ENCODE peak calls at places on chromosome 19, in seven cellular contexts. K is HEK293T, C is GM19239, Y is erythroblast, W is dorsolateral prefrontal cortex, H is epithelial cell of esophagus, J is LHCN-M2. A is an unnamed sample.

GRCh38 chr19:19115954-19116353 is 22.3 kb downstream of the TMEM161A start:
- DNase-seq in K (peak), C (peak), Y (no peak), W (no peak), H (no peak), J (no peak), A (no peak)

GRCh38 chr19:43467730-43468129 is 2.3 kb upstream of the LYPD3 start:
- DNase-seq in K (no peak), C (no peak), Y (no peak), W (no peak), H (peak), J (peak), A (no peak)

GRCh38 chr19:35316560-35316959 is 12.4 kb upstream of the CD22 start:
- DNase-seq in K (no peak), C (no peak), Y (no peak), W (no peak), H (no peak), J (no peak), A (no peak)

GRCh38 chr19:36009220-36009619 is 607 bp upstream of the SYNE4 start:
- DNase-seq in K (no peak), C (no peak), Y (peak), W (peak), H (peak), J (peak), A (peak)

GRCh38 chr19:956747-957451 is 27.2 kb upstream of the WDR18 start:
- DNase-seq in K (no peak), C (no peak), Y (no peak), W (no peak), H (peak), J (no peak), A (no peak)

GRCh38 chr19:18796239-18796638 is 5.1 kb upstream of the COMP start:
- DNase-seq in K (no peak), C (no peak), Y (no peak), W (no peak), H (no peak), J (no peak), A (no peak)

GRCh38 chr19:2711175-2711936 is 8.9 kb upstream of the GNG7 start:
- DNase-seq in K (no peak), C (no peak), Y (no peak), W (no peak), H (peak), J (peak), A (no peak)

GRCh38 chr19:42313840-42314755 is 989 bp downstream of the TMEM145 start:
- DNase-seq in K (no peak), C (no peak), Y (no peak), W (no peak), H (no peak), J (no peak), A (no peak)

GRCh38 chr19:39390460-39390758 is 497 bp downstream of the PAF1 start:
- DNase-seq in K (no peak), C (no peak), Y (no peak), W (no peak), H (peak), J (no peak), A (no peak)

GRCh38 chr19:32363175-32363574 is 17.8 kb downstream of the ZNF507 start:
- DNase-seq in K (no peak), C (no peak), Y (no peak), W (no peak), H (peak), J (no peak), A (no peak)

GRCh38 chr19:29410974-29411615 is 114.7 kb upstream of the VSTM2B start:
- DNase-seq in K (no peak), C (no peak), Y (no peak), W (peak), H (no peak), J (no peak), A (peak)

GRCh38 chr19:16682539-16682938 is 21.6 kb downstream of the TMEM38A start:
- DNase-seq in K (no peak), C (no peak), Y (no peak), W (no peak), H (no peak), J (no peak), A (no peak)

GRCh38 chr19:11373885-11374448 is 499 bp upstream of the SWSAP1 start:
- DNase-seq in K (no peak), C (no peak), Y (no peak), W (no peak), H (no peak), J (no peak), A (no peak)

GRCh38 chr19:10603873-10604459 is 16.9 kb upstream of the AP1M2 start:
- DNase-seq in K (no peak), C (no peak), Y (no peak), W (no peak), H (no peak), J (peak), A (no peak)

GRCh38 chr19:12085074-12085818 is 20.7 kb downstream of the ZNF844 start:
- DNase-seq in K (no peak), C (no peak), Y (no peak), W (no peak), H (peak), J (no peak), A (no peak)

GRCh38 chr19:49786432-49786831 is 19.6 kb downstream of the AP2A1 start:
- DNase-seq in K (no peak), C (no peak), Y (no peak), W (no peak), H (peak), J (peak), A (no peak)

GRCh38 chr19:45645631-45646344 is 6.6 kb upstream of the EML2 start:
- DNase-seq in K (peak), C (peak), Y (peak), W (peak), H (peak), J (peak), A (peak)

GRCh38 chr19:18339703-18340102 is 695 bp upstream of the PGPEP1 start:
- DNase-seq in K (no peak), C (no peak), Y (peak), W (no peak), H (no peak), J (peak), A (no peak)

GRCh38 chr19:27896091-27896490 is 1316.9 kb downstream of the UQCRFS1 start:
- DNase-seq in K (no peak), C (no peak), Y (no peak), W (no peak), H (no peak), J (no peak), A (no peak)

GRCh38 chr19:1859319-1859718 is 4.1 kb downstream of the KLF16 start:
- DNase-seq in K (no peak), C (no peak), Y (no peak), W (no peak), H (no peak), J (no peak), A (no peak)

GRCh38 chr19:41327499-41328156 is 17.7 kb downstream of the CCDC97 start:
- DNase-seq in K (no peak), C (peak), Y (peak), W (peak), H (peak), J (no peak), A (no peak)

GRCh38 chr19:8421484-8422461 is 8.7 kb downstream of the MARCHF2 start:
- DNase-seq in K (no peak), C (no peak), Y (no peak), W (no peak), H (no peak), J (no peak), A (no peak)

GRCh38 chr19:43594710-43595604 is 977 bp downstream of the IRGQ start:
- DNase-seq in K (peak), C (peak), Y (peak), W (no peak), H (peak), J (peak), A (no peak)

GRCh38 chr19:54207908-54208783 is 7.5 kb downstream of the RPS9 start:
- DNase-seq in K (no peak), C (no peak), Y (peak), W (no peak), H (peak), J (peak), A (peak)

GRCh38 chr19:33193864-33194362 is at the start of gene LRP3:
- DNase-seq in K (peak), C (no peak), Y (no peak), W (peak), H (peak), J (no peak), A (peak)

GRCh38 chr19:13036366-13036976 is 41.2 kb downstream of the NFIX start:
- DNase-seq in K (peak), C (no peak), Y (no peak), W (no peak), H (peak), J (peak), A (no peak)